ENCODE peak calls at places on chromosomes 11 and 22, in four cellular contexts. One of them, this sample, is unnamed.

GRCh38 chr11:111797145-111797581 is 31.0 kb upstream of the PPP2R1B start:
- DNase-seq in sigmoid colon: no peak
- DNase-seq in ureter: no peak
- DNase-seq in non-pigmented ciliary epithelial cell: no peak
- DNase-seq in this sample: no peak

GRCh38 chr11:34335331-34335730 is 22.5 kb downstream of the ABTB2 start:
- DNase-seq in sigmoid colon: no peak
- DNase-seq in ureter: no peak
- DNase-seq in non-pigmented ciliary epithelial cell: no peak
- DNase-seq in this sample: no peak

GRCh38 chr11:80831374-80831773 is 1390.5 kb upstream of the TENM4 start:
- DNase-seq in sigmoid colon: no peak
- DNase-seq in ureter: no peak
- DNase-seq in non-pigmented ciliary epithelial cell: no peak
- DNase-seq in this sample: no peak

GRCh38 chr11:88555018-88555828 is 217.7 kb upstream of the CTSC start:
- DNase-seq in sigmoid colon: no peak
- DNase-seq in ureter: peak
- DNase-seq in non-pigmented ciliary epithelial cell: peak
- DNase-seq in this sample: no peak

GRCh38 chr11:2466869-2467694 is 22.3 kb downstream of the KCNQ1 start:
- DNase-seq in sigmoid colon: peak
- DNase-seq in ureter: peak
- DNase-seq in non-pigmented ciliary epithelial cell: no peak
- DNase-seq in this sample: no peak

GRCh38 chr11:125091247-125091876 is 20.1 kb downstream of the TMEM218 start:
- DNase-seq in sigmoid colon: peak
- DNase-seq in ureter: no peak
- DNase-seq in non-pigmented ciliary epithelial cell: no peak
- DNase-seq in this sample: no peak

GRCh38 chr11:122784325-122785155 is 53.8 kb upstream of the CRTAM start:
- DNase-seq in sigmoid colon: peak
- DNase-seq in ureter: peak
- DNase-seq in non-pigmented ciliary epithelial cell: peak
- DNase-seq in this sample: no peak

GRCh38 chr11:33135216-33135615 is 26.1 kb downstream of the CSTF3 start:
- DNase-seq in sigmoid colon: no peak
- DNase-seq in ureter: no peak
- DNase-seq in non-pigmented ciliary epithelial cell: peak
- DNase-seq in this sample: no peak

GRCh38 chr11:34180045-34180813 is 74.8 kb downstream of the NAT10 start:
- DNase-seq in sigmoid colon: no peak
- DNase-seq in ureter: no peak
- DNase-seq in non-pigmented ciliary epithelial cell: no peak
- DNase-seq in this sample: no peak

GRCh38 chr11:46060013-46060412 is 61.2 kb downstream of the PHF21A start:
- DNase-seq in sigmoid colon: no peak
- DNase-seq in ureter: no peak
- DNase-seq in non-pigmented ciliary epithelial cell: no peak
- DNase-seq in this sample: no peak

GRCh38 chr22:17926516-17926915 is 97.8 kb downstream of the MICAL3 start:
- DNase-seq in sigmoid colon: no peak
- DNase-seq in ureter: no peak
- DNase-seq in non-pigmented ciliary epithelial cell: no peak
- DNase-seq in this sample: no peak

GRCh38 chr11:83278351-83278750 is 7.8 kb downstream of the CCDC90B start:
- DNase-seq in sigmoid colon: no peak
- DNase-seq in ureter: no peak
- DNase-seq in non-pigmented ciliary epithelial cell: no peak
- DNase-seq in this sample: no peak

GRCh38 chr11:104856607-104857006 is 41.7 kb downstream of the CASP12 start:
- DNase-seq in sigmoid colon: no peak
- DNase-seq in ureter: no peak
- DNase-seq in non-pigmented ciliary epithelial cell: no peak
- DNase-seq in this sample: no peak

GRCh38 chr11:14972581-14973490 is 685 bp upstream of the CALCA start:
- DNase-seq in sigmoid colon: no peak
- DNase-seq in ureter: no peak
- DNase-seq in non-pigmented ciliary epithelial cell: no peak
- DNase-seq in this sample: no peak

GRCh38 chr22:22752556-22753477 is 108.4 kb downstream of the GGTLC2 start:
- DNase-seq in sigmoid colon: no peak
- DNase-seq in ureter: peak
- DNase-seq in non-pigmented ciliary epithelial cell: no peak
- DNase-seq in this sample: no peak

GRCh38 chr11:115190196-115190595 is 314.0 kb downstream of the CADM1 start:
- DNase-seq in sigmoid colon: no peak
- DNase-seq in ureter: no peak
- DNase-seq in non-pigmented ciliary epithelial cell: no peak
- DNase-seq in this sample: no peak

GRCh38 chr11:16986434-16987204 is 27.6 kb downstream of the PLEKHA7 start:
- DNase-seq in sigmoid colon: no peak
- DNase-seq in ureter: peak
- DNase-seq in non-pigmented ciliary epithelial cell: no peak
- DNase-seq in this sample: no peak

GRCh38 chr11:65522640-65523322 is 2.1 kb upstream of the SCYL1 start:
- DNase-seq in sigmoid colon: no peak
- DNase-seq in ureter: no peak
- DNase-seq in non-pigmented ciliary epithelial cell: no peak
- DNase-seq in this sample: no peak

This sample was measured in anterior cingulate cortex.